ENCODE peak calls at places on chromosomes 16 and 17, in eight cellular contexts. One of them, this sample, is unnamed.
A peak's percentile ranks its signal among the peaks of the same experiment; 100 is the strongest.

GRCh38 chr16:55834044-55834443 is 1.1 kb upstream of the CES1 start:
- DNase-seq in adrenal gland: no peak
- DNase-seq in sigmoid colon: no peak
- DNase-seq in right atrium auricular region: no peak
- DNase-seq in heart right ventricle: no peak
- DNase-seq in uterus: no peak
- DNase-seq in CD4-positive, CD25-positive, alpha-beta regulatory T cell: no peak
- DNase-seq in cardiac muscle cell: no peak
- DNase-seq in this sample: no peak

GRCh38 chr17:64984776-64985521 is 65.7 kb upstream of the LRRC37A3 start:
- DNase-seq in adrenal gland: peak; percentile 64
- DNase-seq in sigmoid colon: no peak
- DNase-seq in right atrium auricular region: no peak
- DNase-seq in heart right ventricle: no peak
- DNase-seq in uterus: peak; percentile 36
- DNase-seq in CD4-positive, CD25-positive, alpha-beta regulatory T cell: peak; percentile 58
- DNase-seq in cardiac muscle cell: no peak
- DNase-seq in this sample: no peak

GRCh38 chr16:23754594-23755483 is at the start of gene CHP2:
- DNase-seq in adrenal gland: peak; percentile 15
- DNase-seq in sigmoid colon: no peak
- DNase-seq in right atrium auricular region: peak; percentile 21
- DNase-seq in heart right ventricle: peak; percentile 11
- DNase-seq in uterus: no peak
- DNase-seq in CD4-positive, CD25-positive, alpha-beta regulatory T cell: no peak
- DNase-seq in cardiac muscle cell: peak; percentile 6
- DNase-seq in this sample: no peak

GRCh38 chr17:43553501-43554018 is 7.4 kb upstream of the ETV4 start:
- DNase-seq in adrenal gland: no peak
- DNase-seq in sigmoid colon: no peak
- DNase-seq in right atrium auricular region: no peak
- DNase-seq in heart right ventricle: no peak
- DNase-seq in uterus: no peak
- DNase-seq in CD4-positive, CD25-positive, alpha-beta regulatory T cell: no peak
- DNase-seq in cardiac muscle cell: no peak
- DNase-seq in this sample: no peak

GRCh38 chr16:26672206-26672605 is 394.5 kb upstream of the C16orf82 start:
- DNase-seq in adrenal gland: no peak
- DNase-seq in sigmoid colon: no peak
- DNase-seq in right atrium auricular region: no peak
- DNase-seq in heart right ventricle: no peak
- DNase-seq in uterus: no peak
- DNase-seq in CD4-positive, CD25-positive, alpha-beta regulatory T cell: no peak
- DNase-seq in cardiac muscle cell: no peak
- DNase-seq in this sample: peak; percentile 31

GRCh38 chr16:71328151-71328550 is 30.4 kb upstream of the CALB2 start:
- DNase-seq in adrenal gland: no peak
- DNase-seq in sigmoid colon: no peak
- DNase-seq in right atrium auricular region: no peak
- DNase-seq in heart right ventricle: no peak
- DNase-seq in uterus: no peak
- DNase-seq in CD4-positive, CD25-positive, alpha-beta regulatory T cell: no peak
- DNase-seq in cardiac muscle cell: no peak
- DNase-seq in this sample: no peak

GRCh38 chr17:3972931-3973330 is 8.7 kb upstream of the ATP2A3 start:
- DNase-seq in adrenal gland: no peak
- DNase-seq in sigmoid colon: no peak
- DNase-seq in right atrium auricular region: no peak
- DNase-seq in heart right ventricle: no peak
- DNase-seq in uterus: no peak
- DNase-seq in CD4-positive, CD25-positive, alpha-beta regulatory T cell: no peak
- DNase-seq in cardiac muscle cell: no peak
- DNase-seq in this sample: no peak

GRCh38 chr16:82178352-82178751 is 8.3 kb upstream of the MPHOSPH6 start:
- DNase-seq in adrenal gland: no peak
- DNase-seq in sigmoid colon: no peak
- DNase-seq in right atrium auricular region: no peak
- DNase-seq in heart right ventricle: no peak
- DNase-seq in uterus: no peak
- DNase-seq in CD4-positive, CD25-positive, alpha-beta regulatory T cell: no peak
- DNase-seq in cardiac muscle cell: no peak
- DNase-seq in this sample: peak; percentile 5

GRCh38 chr16:65178151-65178550 is 56.3 kb upstream of the CDH11 start:
- DNase-seq in adrenal gland: no peak
- DNase-seq in sigmoid colon: no peak
- DNase-seq in right atrium auricular region: no peak
- DNase-seq in heart right ventricle: no peak
- DNase-seq in uterus: no peak
- DNase-seq in CD4-positive, CD25-positive, alpha-beta regulatory T cell: no peak
- DNase-seq in cardiac muscle cell: no peak
- DNase-seq in this sample: no peak

GRCh38 chr16:65002265-65002664 is 119.6 kb downstream of the CDH11 start:
- DNase-seq in adrenal gland: no peak
- DNase-seq in sigmoid colon: no peak
- DNase-seq in right atrium auricular region: no peak
- DNase-seq in heart right ventricle: no peak
- DNase-seq in uterus: no peak
- DNase-seq in CD4-positive, CD25-positive, alpha-beta regulatory T cell: no peak
- DNase-seq in cardiac muscle cell: no peak
- DNase-seq in this sample: peak; percentile 48

GRCh38 chr17:62805234-62805633 is 2.9 kb downstream of the MARCHF10 start:
- DNase-seq in adrenal gland: no peak
- DNase-seq in sigmoid colon: no peak
- DNase-seq in right atrium auricular region: no peak
- DNase-seq in heart right ventricle: no peak
- DNase-seq in uterus: no peak
- DNase-seq in CD4-positive, CD25-positive, alpha-beta regulatory T cell: no peak
- DNase-seq in cardiac muscle cell: no peak
- DNase-seq in this sample: no peak

GRCh38 chr17:50807675-50808074 is 27.7 kb upstream of the WFIKKN2 start:
- DNase-seq in adrenal gland: no peak
- DNase-seq in sigmoid colon: no peak
- DNase-seq in right atrium auricular region: no peak
- DNase-seq in heart right ventricle: no peak
- DNase-seq in uterus: no peak
- DNase-seq in CD4-positive, CD25-positive, alpha-beta regulatory T cell: no peak
- DNase-seq in cardiac muscle cell: no peak
- DNase-seq in this sample: no peak

GRCh38 chr16:87347932-87348615 is 30.9 kb upstream of the C16orf95 start:
- DNase-seq in adrenal gland: no peak
- DNase-seq in sigmoid colon: no peak
- DNase-seq in right atrium auricular region: no peak
- DNase-seq in heart right ventricle: no peak
- DNase-seq in uterus: no peak
- DNase-seq in CD4-positive, CD25-positive, alpha-beta regulatory T cell: no peak
- DNase-seq in cardiac muscle cell: no peak
- DNase-seq in this sample: no peak

GRCh38 chr17:9240659-9241370 is 219.5 kb downstream of the NTN1 start:
- DNase-seq in adrenal gland: peak; percentile 69
- DNase-seq in sigmoid colon: peak; percentile 93
- DNase-seq in right atrium auricular region: peak; percentile 93
- DNase-seq in heart right ventricle: peak; percentile 95
- DNase-seq in uterus: peak; percentile 84
- DNase-seq in CD4-positive, CD25-positive, alpha-beta regulatory T cell: no peak
- DNase-seq in cardiac muscle cell: peak; percentile 89
- DNase-seq in this sample: peak; percentile 84

GRCh38 chr16:69123894-69124293 is 8.5 kb downstream of the CHTF8 start:
- DNase-seq in adrenal gland: peak; percentile 59
- DNase-seq in sigmoid colon: no peak
- DNase-seq in right atrium auricular region: no peak
- DNase-seq in heart right ventricle: peak; percentile 56
- DNase-seq in uterus: no peak
- DNase-seq in CD4-positive, CD25-positive, alpha-beta regulatory T cell: peak; percentile 60
- DNase-seq in cardiac muscle cell: peak; percentile 72
- DNase-seq in this sample: peak; percentile 76

GRCh38 chr16:85781685-85782370 is 17.5 kb downstream of the EMC8 start:
- DNase-seq in adrenal gland: peak; percentile 35
- DNase-seq in sigmoid colon: peak; percentile 87
- DNase-seq in right atrium auricular region: no peak
- DNase-seq in heart right ventricle: peak; percentile 51
- DNase-seq in uterus: peak; percentile 27
- DNase-seq in CD4-positive, CD25-positive, alpha-beta regulatory T cell: no peak
- DNase-seq in cardiac muscle cell: no peak
- DNase-seq in this sample: no peak

GRCh38 chr17:33968350-33969044 is 286.6 kb upstream of the CCL2 start:
- DNase-seq in adrenal gland: no peak
- DNase-seq in sigmoid colon: no peak
- DNase-seq in right atrium auricular region: no peak
- DNase-seq in heart right ventricle: no peak
- DNase-seq in uterus: no peak
- DNase-seq in CD4-positive, CD25-positive, alpha-beta regulatory T cell: no peak
- DNase-seq in cardiac muscle cell: no peak
- DNase-seq in this sample: peak; percentile 80

GRCh38 chr17:35778641-35779196 is 16.7 kb downstream of the MMP28 start:
- DNase-seq in adrenal gland: no peak
- DNase-seq in sigmoid colon: no peak
- DNase-seq in right atrium auricular region: no peak
- DNase-seq in heart right ventricle: no peak
- DNase-seq in uterus: no peak
- DNase-seq in CD4-positive, CD25-positive, alpha-beta regulatory T cell: no peak
- DNase-seq in cardiac muscle cell: no peak
- DNase-seq in this sample: no peak

GRCh38 chr16:19997734-19998133 is 76.0 kb downstream of the GPR139 start:
- DNase-seq in adrenal gland: no peak
- DNase-seq in sigmoid colon: no peak
- DNase-seq in right atrium auricular region: no peak
- DNase-seq in heart right ventricle: no peak
- DNase-seq in uterus: no peak
- DNase-seq in CD4-positive, CD25-positive, alpha-beta regulatory T cell: no peak
- DNase-seq in cardiac muscle cell: no peak
- DNase-seq in this sample: no peak

GRCh38 chr17:73657473-73658116 is 13.3 kb upstream of the SDK2 start:
- DNase-seq in adrenal gland: peak; percentile 52
- DNase-seq in sigmoid colon: no peak
- DNase-seq in right atrium auricular region: no peak
- DNase-seq in heart right ventricle: peak; percentile 41
- DNase-seq in uterus: no peak
- DNase-seq in CD4-positive, CD25-positive, alpha-beta regulatory T cell: no peak
- DNase-seq in cardiac muscle cell: peak; percentile 76
- DNase-seq in this sample: peak; percentile 85

GRCh38 chr16:49833055-49833454 is 22.9 kb downstream of the ZNF423 start:
- DNase-seq in adrenal gland: no peak
- DNase-seq in sigmoid colon: peak; percentile 90
- DNase-seq in right atrium auricular region: peak; percentile 88
- DNase-seq in heart right ventricle: peak; percentile 87
- DNase-seq in uterus: peak; percentile 74
- DNase-seq in CD4-positive, CD25-positive, alpha-beta regulatory T cell: no peak
- DNase-seq in cardiac muscle cell: no peak
- DNase-seq in this sample: no peak

GRCh38 chr17:76027159-76027839 is at the start of gene EVPL:
- DNase-seq in adrenal gland: no peak
- DNase-seq in sigmoid colon: no peak
- DNase-seq in right atrium auricular region: no peak
- DNase-seq in heart right ventricle: no peak
- DNase-seq in uterus: no peak
- DNase-seq in CD4-positive, CD25-positive, alpha-beta regulatory T cell: no peak
- DNase-seq in cardiac muscle cell: no peak
- DNase-seq in this sample: peak; percentile 58

GRCh38 chr17:14019186-14019956 is 49.9 kb upstream of the COX10 start:
- DNase-seq in adrenal gland: no peak
- DNase-seq in sigmoid colon: no peak
- DNase-seq in right atrium auricular region: no peak
- DNase-seq in heart right ventricle: no peak
- DNase-seq in uterus: no peak
- DNase-seq in CD4-positive, CD25-positive, alpha-beta regulatory T cell: no peak
- DNase-seq in cardiac muscle cell: no peak
- DNase-seq in this sample: peak; percentile 39

GRCh38 chr16:16028311-16028999 is 79.0 kb downstream of the ABCC1 start:
- DNase-seq in adrenal gland: no peak
- DNase-seq in sigmoid colon: no peak
- DNase-seq in right atrium auricular region: no peak
- DNase-seq in heart right ventricle: no peak
- DNase-seq in uterus: no peak
- DNase-seq in CD4-positive, CD25-positive, alpha-beta regulatory T cell: no peak
- DNase-seq in cardiac muscle cell: no peak
- DNase-seq in this sample: no peak
- H3K4me1 ChIP-seq in adrenal gland: peaks cover 23% of the 10 kb centered on the region
- H3K4me1 ChIP-seq in sigmoid colon: peaks cover 31% of the 10 kb centered on the region
- H3K4me1 ChIP-seq in right atrium auricular region: peaks cover 31% of the 10 kb centered on the region
- H3K4me1 ChIP-seq in heart right ventricle: peaks cover 36% of the 10 kb centered on the region
- H3K4me1 ChIP-seq in uterus: no peaks in the 10 kb centered on the region
- H3K4me1 ChIP-seq in CD4-positive, CD25-positive, alpha-beta regulatory T cell: peaks cover 42% of the 10 kb centered on the region
- H3K4me1 ChIP-seq in cardiac muscle cell: no peaks in the 10 kb centered on the region
- H3K4me1 ChIP-seq in this sample: no peaks in the 10 kb centered on the region

GRCh38 chr16:57898961-57899360 is 72.0 kb downstream of the CNGB1 start:
- DNase-seq in adrenal gland: no peak
- DNase-seq in sigmoid colon: no peak
- DNase-seq in right atrium auricular region: no peak
- DNase-seq in heart right ventricle: no peak
- DNase-seq in uterus: no peak
- DNase-seq in CD4-positive, CD25-positive, alpha-beta regulatory T cell: no peak
- DNase-seq in cardiac muscle cell: no peak
- DNase-seq in this sample: no peak
- H3K4me3 ChIP-seq in adrenal gland: no peak overlapping the region
- H3K4me3 ChIP-seq in sigmoid colon: no peak overlapping the region
- H3K4me3 ChIP-seq in right atrium auricular region: no peak overlapping the region
- H3K4me3 ChIP-seq in heart right ventricle: no peak overlapping the region
- H3K4me3 ChIP-seq in uterus: no peak overlapping the region
- H3K4me3 ChIP-seq in CD4-positive, CD25-positive, alpha-beta regulatory T cell: no peak overlapping the region
- H3K4me3 ChIP-seq in cardiac muscle cell: no peak overlapping the region
- H3K4me3 ChIP-seq in this sample: no peak overlapping the region

DNA sequence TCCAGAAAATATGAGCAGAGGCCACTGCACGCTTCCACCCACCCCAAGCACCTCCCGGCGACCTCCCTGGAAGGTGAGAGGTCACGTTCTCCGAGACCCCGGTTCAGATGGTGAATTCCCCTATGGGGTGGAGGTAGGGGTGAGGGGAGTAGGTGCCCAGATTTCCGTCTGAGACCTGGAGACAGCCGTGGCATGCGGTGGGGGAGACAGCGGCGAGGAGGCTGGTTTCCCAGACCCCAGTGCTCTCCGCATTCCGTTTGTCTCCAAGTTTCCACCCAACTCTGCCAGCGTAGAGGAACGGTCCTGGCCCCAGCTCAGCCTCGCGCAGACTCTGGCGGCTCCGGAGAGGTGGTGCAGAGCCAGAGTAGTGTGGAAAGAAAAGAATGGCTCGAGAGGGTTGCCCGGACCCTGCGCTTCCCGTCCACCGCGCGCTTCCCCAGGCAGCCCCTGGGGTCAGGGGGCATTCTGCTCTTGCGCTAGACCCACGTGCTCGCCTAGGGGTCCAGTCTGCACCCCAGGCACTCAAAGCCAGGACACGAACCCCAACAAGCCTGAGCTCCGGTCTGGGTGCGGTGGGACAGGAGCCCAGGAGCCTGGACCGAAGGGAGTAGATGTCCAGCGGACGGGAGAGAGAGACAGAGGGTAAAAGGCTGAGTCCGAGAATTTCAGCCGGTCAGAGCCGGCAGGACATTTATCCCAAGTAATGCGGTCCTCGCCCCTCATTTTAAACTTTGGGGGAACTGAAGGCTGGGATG is 3.9 kb downstream of the PMP22 start:
- DNase-seq in adrenal gland: peak; percentile 58
- DNase-seq in sigmoid colon: peak; percentile 84
- DNase-seq in right atrium auricular region: no peak
- DNase-seq in heart right ventricle: peak; percentile 46
- DNase-seq in uterus: peak; percentile 60
- DNase-seq in CD4-positive, CD25-positive, alpha-beta regulatory T cell: no peak
- DNase-seq in cardiac muscle cell: peak; percentile 80
- DNase-seq in this sample: no peak
- H3K27me3 ChIP-seq in adrenal gland: no peaks in the 10 kb centered on the region
- H3K27me3 ChIP-seq in sigmoid colon: no peaks in the 10 kb centered on the region
- H3K27me3 ChIP-seq in right atrium auricular region: no peaks in the 10 kb centered on the region
- H3K27me3 ChIP-seq in heart right ventricle: peaks cover 45% of the 10 kb centered on the region
- H3K27me3 ChIP-seq in uterus: no peaks in the 10 kb centered on the region
- H3K27me3 ChIP-seq in CD4-positive, CD25-positive, alpha-beta regulatory T cell: peaks cover 37% of the 10 kb centered on the region
- H3K27me3 ChIP-seq in cardiac muscle cell: peaks cover 50% of the 10 kb centered on the region
- H3K27me3 ChIP-seq in this sample: peaks cover 5% of the 10 kb centered on the region

GRCh38 chr16:75308011-75308410 is 56.6 kb upstream of the BCAR1 start:
- DNase-seq in adrenal gland: no peak
- DNase-seq in sigmoid colon: no peak
- DNase-seq in right atrium auricular region: no peak
- DNase-seq in heart right ventricle: no peak
- DNase-seq in uterus: no peak
- DNase-seq in CD4-positive, CD25-positive, alpha-beta regulatory T cell: no peak
- DNase-seq in cardiac muscle cell: no peak
- DNase-seq in this sample: no peak
- H3K4me1 ChIP-seq in adrenal gland: peaks cover 30% of the 10 kb centered on the region
- H3K4me1 ChIP-seq in sigmoid colon: peaks cover 44% of the 10 kb centered on the region
- H3K4me1 ChIP-seq in right atrium auricular region: peaks cover 31% of the 10 kb centered on the region
- H3K4me1 ChIP-seq in heart right ventricle: peaks cover 38% of the 10 kb centered on the region
- H3K4me1 ChIP-seq in uterus: peaks cover 12% of the 10 kb centered on the region
- H3K4me1 ChIP-seq in CD4-positive, CD25-positive, alpha-beta regulatory T cell: peaks cover 9% of the 10 kb centered on the region
- H3K4me1 ChIP-seq in cardiac muscle cell: peaks cover 19% of the 10 kb centered on the region
- H3K4me1 ChIP-seq in this sample: peaks cover 16% of the 10 kb centered on the region